ENCODE peak calls at places on chromosomes 5 and 9, in nine cellular contexts. X is psoas muscle, I is stomach, B is tibial artery, K is breast epithelium, L is endothelial cell of umbilical vein, E is heart right ventricle, Y is BE2C, A is uterus. J is an unnamed sample.

GRCh38 chr9:77016526-77017504 is 2.6 kb upstream of the FOXB2 start:
- DNase-seq in X (no peak), I (no peak), B (no peak), K (no peak), L (no peak), E (no peak), Y (no peak), A (no peak), J (peak; percentile 78)

GRCh38 chr5:34576849-34577248 is 79.3 kb upstream of the RAI14 start:
- DNase-seq in X (no peak), I (no peak), B (no peak), K (no peak), L (no peak), E (no peak), Y (no peak), A (no peak), J (no peak)

GRCh38 chr9:35267716-35268115 is 105.9 kb downstream of the UNC13B start:
- DNase-seq in X (no peak), I (no peak), B (no peak), K (no peak), L (no peak), E (no peak), Y (no peak), A (no peak), J (no peak)

GRCh38 chr9:35659340-35659739 is 1.2 kb downstream of the CCDC107 start:
- DNase-seq in X (no peak), I (no peak), B (peak; percentile 89), K (no peak), L (no peak), E (no peak), Y (no peak), A (peak; percentile 32), J (peak; percentile 8)

GRCh38 chr5:32231241-32231640 is 57.1 kb upstream of the GOLPH3 start:
- DNase-seq in X (no peak), I (no peak), B (no peak), K (no peak), L (no peak), E (no peak), Y (no peak), A (no peak), J (no peak)

GRCh38 chr9:84642618-84643017 is 26.9 kb upstream of the NTRK2 start:
- DNase-seq in X (no peak), I (no peak), B (no peak), K (no peak), L (no peak), E (no peak), Y (no peak), A (no peak), J (no peak)

GRCh38 chr9:135797507-135798302 is 95.7 kb downstream of the KCNT1 start:
- DNase-seq in X (peak; percentile 78), I (peak; percentile 31), B (peak; percentile 72), K (no peak), L (peak; percentile 29), E (peak; percentile 62), Y (peak; percentile 83), A (no peak), J (peak; percentile 97)

GRCh38 chr5:146039420-146039819 is 66.0 kb downstream of the PLAC8L1 start:
- DNase-seq in X (no peak), I (no peak), B (no peak), K (no peak), L (no peak), E (no peak), Y (no peak), A (no peak), J (no peak)

GRCh38 chr5:73749485-73750270 is 123.7 kb downstream of the ARHGEF28 start:
- DNase-seq in X (no peak), I (no peak), B (no peak), K (no peak), L (peak; percentile 66), E (no peak), Y (no peak), A (no peak), J (no peak)

GRCh38 chr5:104751969-104752368 is 1189.4 kb upstream of the NUDT12 start:
- DNase-seq in X (no peak), I (no peak), B (no peak), K (no peak), L (no peak), E (no peak), Y (no peak), A (no peak), J (no peak)

GRCh38 chr9:100498592-100498991 is 25.6 kb downstream of the TMEFF1 start:
- DNase-seq in X (no peak), I (no peak), B (no peak), K (no peak), L (no peak), E (no peak), Y (no peak), A (no peak), J (no peak)

GRCh38 chr5:131863700-131864099 is 66.9 kb upstream of the FNIP1 start:
- DNase-seq in X (no peak), I (no peak), B (no peak), K (no peak), L (no peak), E (no peak), Y (no peak), A (no peak), J (no peak)

GRCh38 chr5:141051526-141051876 is 327 bp downstream of the PCDHB1 start:
- DNase-seq in X (no peak), I (no peak), B (no peak), K (no peak), L (no peak), E (no peak), Y (no peak), A (no peak), J (peak; percentile 14)

GRCh38 chr9:91101598-91102168 is 260.0 kb downstream of the AUH start:
- DNase-seq in X (no peak), I (peak; percentile 45), B (no peak), K (peak; percentile 24), L (no peak), E (no peak), Y (no peak), A (no peak), J (peak; percentile 32)

GRCh38 chr9:87564111-87564510 is 66.4 kb downstream of the DAPK1 start:
- DNase-seq in X (no peak), I (no peak), B (no peak), K (no peak), L (peak; percentile 56), E (no peak), Y (no peak), A (no peak), J (no peak)

GRCh38 chr5:175059687-175060194 is 335.4 kb downstream of the MSX2 start:
- DNase-seq in X (peak; percentile 56), I (no peak), B (peak; percentile 73), K (no peak), L (no peak), E (peak; percentile 41), Y (peak; percentile 45), A (no peak), J (peak; percentile 79)

GRCh38 chr5:171509467-171509866 is 90.0 kb downstream of the FGF18 start:
- DNase-seq in X (no peak), I (no peak), B (no peak), K (no peak), L (no peak), E (no peak), Y (no peak), A (no peak), J (no peak)

GRCh38 chr5:763998-764781 is 20.3 kb downstream of the ZDHHC11B start:
- DNase-seq in X (no peak), I (no peak), B (no peak), K (no peak), L (no peak), E (no peak), Y (peak; percentile 24), A (no peak), J (peak; percentile 42)

GRCh38 chr9:134297082-134297415 is 29.2 kb upstream of the RXRA start:
- DNase-seq in X (peak; percentile 31), I (no peak), B (no peak), K (no peak), L (no peak), E (no peak), Y (no peak), A (no peak), J (peak; percentile 58)

GRCh38 chr5:159343295-159344094 is 13.2 kb upstream of the IL12B start:
- DNase-seq in X (no peak), I (no peak), B (no peak), K (no peak), L (no peak), E (no peak), Y (no peak), A (no peak), J (no peak)

GRCh38 chr5:154830219-154830595 is 20.2 kb downstream of the FAXDC2 start:
- DNase-seq in X (no peak), I (no peak), B (no peak), K (no peak), L (no peak), E (no peak), Y (no peak), A (no peak), J (no peak)
- H3K36me3 ChIP-seq in X (peaks cover 63% of the 10 kb centered on the region), I (peaks cover 62% of the 10 kb centered on the region), B (peaks cover 61% of the 10 kb centered on the region), K (no peaks in the 10 kb centered on the region), L (no peaks in the 10 kb centered on the region), E (peaks cover 93% of the 10 kb centered on the region), Y (peaks cover 22% of the 10 kb centered on the region), A (no peaks in the 10 kb centered on the region), J (peaks cover 11% of the 10 kb centered on the region)

DNA sequence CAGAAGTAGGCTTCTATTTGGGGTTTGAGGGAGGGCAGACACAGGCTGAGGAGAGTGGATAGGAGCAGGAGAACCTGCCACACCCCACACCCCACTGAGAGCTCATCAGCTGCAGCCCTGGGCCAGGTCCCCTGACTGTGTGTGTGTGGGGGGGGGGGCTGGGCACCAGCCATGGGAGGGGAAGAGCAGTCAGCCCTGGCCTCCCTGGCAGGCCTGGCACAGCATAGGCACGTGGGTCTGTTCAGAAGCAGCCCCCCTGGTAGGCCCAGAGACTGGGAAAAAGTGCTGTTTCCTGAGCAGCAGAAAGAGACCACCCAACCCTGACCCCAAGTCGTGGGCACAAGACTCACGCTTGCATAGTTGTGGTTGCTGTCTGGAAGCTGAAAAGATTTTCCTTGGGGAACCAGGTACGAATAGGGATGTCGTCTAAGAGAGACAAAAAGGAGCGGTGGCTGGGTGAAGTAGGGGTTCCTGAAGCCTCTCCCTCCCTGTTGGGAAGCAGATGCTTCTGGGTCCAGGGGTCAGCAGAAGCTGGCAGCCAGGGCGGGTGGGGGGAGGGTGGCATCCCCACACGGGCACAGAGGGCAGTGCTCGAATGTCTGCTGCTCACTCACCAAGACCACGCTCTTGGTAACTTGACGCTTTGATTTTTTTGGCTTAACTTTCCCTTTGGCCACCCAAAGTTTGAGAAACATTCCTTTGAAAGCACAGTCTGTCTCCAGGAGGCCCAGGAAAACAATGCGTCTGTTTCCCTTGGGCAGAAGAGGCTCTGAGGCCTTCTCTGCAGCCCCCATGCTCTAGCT is 2.9 kb downstream of the NSMF start:
- DNase-seq in X (peak; percentile 24), I (no peak), B (peak; percentile 63), K (no peak), L (no peak), E (no peak), Y (no peak), A (peak; percentile 11), J (no peak)
- H3K4me3 ChIP-seq in X (no peak overlapping the region), I (no peak overlapping the region), B (peak overlapping the region; percentile 95), K (no peak overlapping the region), L (no peak overlapping the region), E (no peak overlapping the region), Y (no peak overlapping the region), A (no peak overlapping the region), J (no peak overlapping the region)

GRCh38 chr5:93099902-93100347 is 481.1 kb downstream of the NR2F1-AS1 start:
- DNase-seq in X (no peak), I (no peak), B (no peak), K (no peak), L (no peak), E (no peak), Y (no peak), A (no peak), J (no peak)
- H3K27me3 ChIP-seq in X (no peaks in the 10 kb centered on the region), I (no peaks in the 10 kb centered on the region), B (no peaks in the 10 kb centered on the region), K (no peaks in the 10 kb centered on the region), L (no peaks in the 10 kb centered on the region), E (no peaks in the 10 kb centered on the region), Y (no peaks in the 10 kb centered on the region), A (no peaks in the 10 kb centered on the region), J (no peaks in the 10 kb centered on the region)

GRCh38 chr5:177209610-177210009 is 76.0 kb downstream of the NSD1 start:
- DNase-seq in X (no peak), I (no peak), B (no peak), K (no peak), L (no peak), E (no peak), Y (no peak), A (no peak), J (no peak)
- H3K36me3 ChIP-seq in X (peaks cover 93% of the 10 kb centered on the region), I (peaks cover 99% of the 10 kb centered on the region), B (peaks cover 90% of the 10 kb centered on the region), K (peaks cover 8% of the 10 kb centered on the region), L (peaks cover 21% of the 10 kb centered on the region), E (peaks cover 99% of the 10 kb centered on the region), Y (peaks cover 60% of the 10 kb centered on the region), A (no peaks in the 10 kb centered on the region), J (peaks cover 31% of the 10 kb centered on the region)